ENCODE peak calls at places on chromosomes 2 and 18, in nine cellular contexts. A is HS-27A; C is small intestine; X is OCI-LY7; T is stimulated activated CD8-positive, alpha-beta memory T cell treated with anti-CD3 and anti-CD28 coated beads, Interleukin-2, amount 100 ng/mL, for 1 hour; F is activated CD4-positive, alpha-beta T cell treated with anti-CD3 and anti-CD28 coated beads for 24 hours; D is breast epithelium; J is psoas muscle; I is activated T-cell treated with anti-CD3 and anti-CD28 coated beads for 48 hours. R is an unnamed sample.

GRCh38 chr18:37900281-37900680 is 334.7 kb upstream of the CELF4 start:
- DNase-seq in J (no peak), D (no peak), T (no peak), C (no peak), F (no peak), A (no peak), I (no peak), X (no peak), R (no peak)

GRCh38 chr2:172106128-172106961 is 3.6 kb upstream of the DLX2 start:
- DNase-seq in A (no peak), C (peak), F (no peak), T (no peak), X (no peak), J (no peak), I (no peak), D (no peak), R (peak)

GRCh38 chr2:174183076-174183475 is 65.3 kb downstream of the OLA1 start:
- DNase-seq in I (no peak), A (no peak), J (no peak), D (no peak), T (no peak), X (no peak), C (no peak), F (no peak), R (no peak)

GRCh38 chr2:157443795-157444642 is at the start of gene CYTIP:
- DNase-seq in F (no peak), T (no peak), A (no peak), D (peak), J (no peak), I (peak), C (peak), X (peak), R (no peak)

GRCh38 chr2:143355814-143356213 is 226.6 kb downstream of the ARHGAP15 start:
- DNase-seq in F (no peak), X (no peak), D (no peak), T (no peak), I (no peak), A (no peak), C (no peak), J (no peak), R (no peak)

GRCh38 chr2:135132314-135132713 is 80.2 kb downstream of the RAB3GAP1 start:
- DNase-seq in C (no peak), T (no peak), D (no peak), J (no peak), A (no peak), X (no peak), I (no peak), F (no peak), R (no peak)

GRCh38 chr2:139296672-139297209 is 516.6 kb upstream of the NXPH2 start:
- DNase-seq in I (no peak), J (no peak), X (no peak), A (no peak), C (no peak), T (no peak), F (no peak), D (no peak), R (no peak)

GRCh38 chr2:209368924-209369323 is 54.9 kb upstream of the MAP2 start:
- DNase-seq in X (no peak), J (no peak), D (peak), C (peak), F (no peak), A (peak), T (no peak), I (peak), R (peak)

GRCh38 chr2:177731384-177731783 is 338.8 kb downstream of the AGPS start:
- DNase-seq in F (no peak), A (no peak), J (no peak), I (no peak), X (no peak), C (no peak), D (no peak), T (no peak), R (no peak)

GRCh38 chr18:45480219-45481015 is 134.9 kb upstream of the SLC14A2 start:
- DNase-seq in T (no peak), A (no peak), I (no peak), C (peak), F (no peak), J (no peak), X (no peak), D (no peak), R (no peak)

GRCh38 chr2:5982911-5983310 is 290.7 kb downstream of the SOX11 start:
- DNase-seq in J (no peak), C (no peak), F (no peak), X (no peak), D (no peak), A (no peak), T (no peak), I (no peak), R (no peak)

GRCh38 chr18:28584726-28585125 is 407.8 kb upstream of the CDH2 start:
- DNase-seq in T (no peak), C (no peak), F (no peak), A (peak), I (no peak), J (no peak), X (no peak), D (no peak), R (no peak)

GRCh38 chr2:134642938-134643337 is 75.9 kb downstream of the TMEM163 start:
- DNase-seq in C (no peak), X (no peak), A (no peak), F (no peak), T (no peak), I (no peak), J (no peak), D (no peak), R (no peak)

GRCh38 chr2:132797551-132797950 is 127.5 kb upstream of the LYPD1 start:
- DNase-seq in A (peak), D (no peak), T (no peak), X (no peak), J (no peak), I (no peak), C (no peak), F (no peak), R (no peak)

GRCh38 chr2:23445450-23445868 is 60.5 kb downstream of the KLHL29 start:
- DNase-seq in D (no peak), T (no peak), J (no peak), C (no peak), A (peak), X (no peak), I (no peak), F (no peak), R (peak)

GRCh38 chr2:120446236-120447121 is 100.5 kb downstream of the INHBB start:
- DNase-seq in I (no peak), D (no peak), F (no peak), A (no peak), C (no peak), X (no peak), T (no peak), J (no peak), R (peak)

GRCh38 chr2:230949966-230950832 is 25.2 kb upstream of the GPR55 start:
- DNase-seq in D (no peak), T (no peak), J (no peak), A (no peak), X (no peak), I (no peak), F (no peak), C (no peak), R (no peak)

GRCh38 chr2:85583667-85584353 is 421 bp upstream of the VAMP5 start:
- DNase-seq in A (no peak), D (no peak), C (peak), J (no peak), T (no peak), X (no peak), I (peak), F (no peak), R (no peak)

GRCh38 chr2:147331790-147332419 is 512.9 kb upstream of the ACVR2A start:
- DNase-seq in C (peak), J (no peak), D (no peak), F (peak), A (peak), T (peak), X (peak), I (no peak), R (no peak)

GRCh38 chr2:233531880-233532458 is 34.6 kb downstream of the USP40 start:
- DNase-seq in F (no peak), A (no peak), T (no peak), I (no peak), X (no peak), D (no peak), C (no peak), J (no peak), R (no peak)

GRCh38 chr18:37419272-37419671 is 146.3 kb downstream of the CELF4 start:
- DNase-seq in I (no peak), A (peak), J (no peak), F (no peak), C (no peak), T (no peak), D (no peak), X (no peak), R (no peak)

GRCh38 chr18:47323158-47323557 is 71.7 kb upstream of the SKOR2 start:
- DNase-seq in T (no peak), J (no peak), A (peak), D (no peak), F (no peak), C (no peak), I (no peak), X (no peak), R (no peak)

GRCh38 chr2:178070824-178071223 is 1.8 kb downstream of the PDE11A start:
- DNase-seq in I (no peak), D (no peak), T (no peak), A (no peak), C (no peak), J (no peak), F (no peak), X (no peak), R (no peak)

GRCh38 chr2:132667716-132668115 is 2.3 kb downstream of the LYPD1 start:
- DNase-seq in I (no peak), X (no peak), A (no peak), T (no peak), J (no peak), D (no peak), C (no peak), F (no peak), R (no peak)

GRCh38 chr2:70477473-70477872 is 76.2 kb downstream of the TGFA start:
- DNase-seq in T (no peak), F (no peak), C (peak), D (no peak), X (no peak), J (no peak), A (no peak), I (no peak), R (no peak)

GRCh38 chr2:216183459-216183858 is 74.3 kb downstream of the XRCC5 start:
- DNase-seq in F (no peak), J (no peak), T (no peak), I (no peak), C (no peak), D (no peak), X (peak), A (no peak), R (no peak)

GRCh38 chr2:71000780-71001591 is 6.3 kb upstream of the TEX261 start:
- DNase-seq in T (peak), F (peak), A (no peak), C (peak), D (peak), J (peak), X (peak), I (peak), R (peak)

GRCh38 chr2:240933966-240934700 is 28.0 kb downstream of the CROCC2 start:
- DNase-seq in J (no peak), T (no peak), A (no peak), I (no peak), X (no peak), D (no peak), C (no peak), F (no peak), R (peak)

GRCh38 chr2:110688594-110689091 is 10.8 kb upstream of the BUB1 start:
- DNase-seq in F (no peak), A (no peak), J (no peak), I (no peak), D (no peak), T (no peak), C (no peak), X (no peak), R (no peak)

R was measured in lower leg skin.